ENCODE peak calls at places on chromosomes 7 and 10, in nine cellular contexts. S, W, X, K, I, Q, M, L and V are unnamed samples.

GRCh38 chr7:50393547-50394252 is 56.5 kb downstream of the FIGNL1 start:
- DNase-seq in S (no peak), W (peak), X (no peak), K (no peak), I (no peak), Q (no peak), M (no peak), L (no peak), V (no peak)

GRCh38 chr7:134567368-134567767 is 18.5 kb downstream of the AKR1B15 start:
- DNase-seq in S (no peak), W (no peak), X (no peak), K (no peak), I (no peak), Q (no peak), M (no peak), L (no peak), V (no peak)

GRCh38 chr7:129607471-129608120 is 3.9 kb upstream of the NRF1 start:
- DNase-seq in S (no peak), W (peak), X (no peak), K (peak), I (no peak), Q (no peak), M (no peak), L (no peak), V (no peak)

GRCh38 chr7:2139004-2139652 is 93.6 kb downstream of the MAD1L1 start:
- DNase-seq in S (no peak), W (no peak), X (no peak), K (no peak), I (no peak), Q (no peak), M (no peak), L (no peak), V (no peak)

GRCh38 chr7:78176186-78176585 is 377.6 kb downstream of the PHTF2 start:
- DNase-seq in S (no peak), W (no peak), X (peak), K (no peak), I (peak), Q (no peak), M (no peak), L (no peak), V (no peak)

GRCh38 chr7:25758559-25758958 is 393.4 kb upstream of the NFE2L3 start:
- DNase-seq in S (no peak), W (no peak), X (no peak), K (no peak), I (no peak), Q (no peak), M (no peak), L (no peak), V (no peak)

GRCh38 chr7:80821781-80822180 is 97.1 kb downstream of the SEMA3C start:
- DNase-seq in S (peak), W (no peak), X (no peak), K (no peak), I (no peak), Q (no peak), M (no peak), L (no peak), V (no peak)

GRCh38 chr7:40546616-40547501 is 412.1 kb downstream of the SUGCT start:
- DNase-seq in S (no peak), W (no peak), X (no peak), K (no peak), I (no peak), Q (no peak), M (no peak), L (no peak), V (no peak)

GRCh38 chr7:116142850-116143249 is 67.5 kb upstream of the TES start:
- DNase-seq in S (no peak), W (no peak), X (no peak), K (no peak), I (no peak), Q (no peak), M (no peak), L (no peak), V (no peak)

GRCh38 chr10:33332183-33333031 is 2.1 kb downstream of the NRP1 start:
- DNase-seq in S (no peak), W (no peak), X (no peak), K (no peak), I (no peak), Q (no peak), M (no peak), L (no peak), V (no peak)

GRCh38 chr7:42606217-42606905 is 305.5 kb downstream of the C7orf25 start:
- DNase-seq in S (no peak), W (no peak), X (no peak), K (no peak), I (no peak), Q (no peak), M (no peak), L (peak), V (no peak)

GRCh38 chr10:71747039-71747807 is 26.1 kb downstream of the VSIR start:
- DNase-seq in S (no peak), W (no peak), X (no peak), K (no peak), I (no peak), Q (no peak), M (no peak), L (no peak), V (no peak)

GRCh38 chr7:47666164-47666862 is 84.4 kb upstream of the TNS3 start:
- DNase-seq in S (peak), W (no peak), X (no peak), K (no peak), I (no peak), Q (no peak), M (peak), L (no peak), V (no peak)

GRCh38 chr10:46304671-46305429 is 18.1 kb downstream of the ANTXRL start:
- DNase-seq in S (no peak), W (no peak), X (no peak), K (no peak), I (no peak), Q (no peak), M (no peak), L (no peak), V (no peak)

GRCh38 chr7:129989466-129989865 is 36.7 kb upstream of the UBE2H start:
- DNase-seq in S (no peak), W (peak), X (no peak), K (no peak), I (no peak), Q (no peak), M (no peak), L (no peak), V (no peak)

GRCh38 chr10:8137726-8138125 is 83.2 kb downstream of the GATA3 start:
- DNase-seq in S (no peak), W (no peak), X (no peak), K (no peak), I (no peak), Q (no peak), M (no peak), L (no peak), V (no peak)

GRCh38 chr10:117004627-117005453 is at the start of gene SHTN1:
- DNase-seq in S (peak), W (peak), X (peak), K (peak), I (peak), Q (peak), M (no peak), L (no peak), V (peak)

GRCh38 chr10:7260412-7260900 is 150.4 kb downstream of the SFMBT2 start:
- DNase-seq in S (peak), W (no peak), X (peak), K (peak), I (peak), Q (peak), M (no peak), L (peak), V (no peak)

GRCh38 chr10:78337646-78338391 is 304.2 kb downstream of the RPS24 start:
- DNase-seq in S (no peak), W (no peak), X (no peak), K (no peak), I (peak), Q (peak), M (no peak), L (no peak), V (no peak)

GRCh38 chr7:6630007-6630849 is 6.9 kb upstream of the ZNF316 start:
- DNase-seq in S (no peak), W (no peak), X (no peak), K (no peak), I (no peak), Q (no peak), M (no peak), L (no peak), V (no peak)

GRCh38 chr10:106440355-106440754 is 724.2 kb downstream of the SORCS1 start:
- DNase-seq in S (no peak), W (no peak), X (no peak), K (no peak), I (no peak), Q (no peak), M (no peak), L (no peak), V (no peak)

GRCh38 chr7:148153611-148154010 is 437.0 kb upstream of the C7orf33 start:
- DNase-seq in S (no peak), W (no peak), X (no peak), K (no peak), I (peak), Q (peak), M (no peak), L (no peak), V (no peak)

GRCh38 chr10:36531621-36532020 is 593.8 kb upstream of the ANKRD30A start:
- DNase-seq in S (no peak), W (no peak), X (no peak), K (no peak), I (no peak), Q (no peak), M (no peak), L (no peak), V (no peak)

GRCh38 chr7:131244259-131244852 is 83.3 kb upstream of the MKLN1 start:
- DNase-seq in S (peak), W (no peak), X (peak), K (no peak), I (peak), Q (no peak), M (peak), L (peak), V (peak)

GRCh38 chr10:115129752-115130151 is 36.6 kb downstream of the ATRNL1 start:
- DNase-seq in S (peak), W (no peak), X (peak), K (no peak), I (no peak), Q (no peak), M (no peak), L (peak), V (no peak)